ENCODE peak calls at places on chromosome 3, in five cellular contexts. K is upper lobe of right lung, G is tibial artery, P is HCT116, A is IMR-90. S is an unnamed sample.
A peak's percentile ranks its signal among the peaks of the same experiment; 100 is the strongest.

GRCh38 chr3:141482250-141482937 is 4.4 kb upstream of the RASA2 start:
- DNase-seq in K (no peak), G (no peak), P (peak; percentile 15), A (peak; percentile 81), S (no peak)

GRCh38 chr3:168883145-168883544 is 780.4 kb downstream of the MECOM start:
- DNase-seq in K (no peak), G (no peak), P (no peak), A (no peak), S (no peak)

GRCh38 chr3:15551902-15552301 is 30.4 kb upstream of the COLQ start:
- DNase-seq in K (no peak), G (no peak), P (no peak), A (no peak), S (no peak)

GRCh38 chr3:48405343-48405881 is 24.5 kb downstream of the PLXNB1 start:
- DNase-seq in K (no peak), G (no peak), P (no peak), A (no peak), S (no peak)

GRCh38 chr3:188350956-188351355 is 197.0 kb downstream of the LPP start:
- DNase-seq in K (no peak), G (no peak), P (no peak), A (no peak), S (no peak)

GRCh38 chr3:169764164-169764452 is 752 bp downstream of the TERC start:
- DNase-seq in K (no peak), G (no peak), P (no peak), A (peak; percentile 29), S (no peak)

GRCh38 chr3:172373912-172374311 is 74.3 kb downstream of the GHSR start:
- DNase-seq in K (no peak), G (no peak), P (no peak), A (no peak), S (no peak)

GRCh38 chr3:104610730-104611652 is 755.7 kb upstream of the ALCAM start:
- DNase-seq in K (no peak), G (no peak), P (no peak), A (no peak), S (no peak)

GRCh38 chr3:109532257-109533216 is 195.2 kb upstream of the DPPA4 start:
- DNase-seq in K (no peak), G (no peak), P (peak; percentile 72), A (peak; percentile 83), S (no peak)

GRCh38 chr3:71488391-71488809 is 95.1 kb downstream of the FOXP1 start:
- DNase-seq in K (no peak), G (no peak), P (no peak), A (no peak), S (no peak)

GRCh38 chr3:129576514-129577345 is 29.7 kb downstream of the PLXND1 start:
- DNase-seq in K (no peak), G (no peak), P (no peak), A (no peak), S (no peak)

GRCh38 chr3:119195151-119195476 is 21.7 kb downstream of the UPK1B start:
- DNase-seq in K (no peak), G (no peak), P (no peak), A (no peak), S (no peak)

GRCh38 chr3:15637131-15637951 is 35.8 kb downstream of the BTD start:
- DNase-seq in K (no peak), G (no peak), P (no peak), A (no peak), S (no peak)

GRCh38 chr3:139226731-139227130 is 117.1 kb upstream of the MRPS22 start:
- DNase-seq in K (no peak), G (no peak), P (no peak), A (no peak), S (no peak)

GRCh38 chr3:177424541-177424940 is 227.3 kb upstream of the TBL1XR1 start:
- DNase-seq in K (no peak), G (no peak), P (no peak), A (no peak), S (no peak)

GRCh38 chr3:18758047-18758704 is 333.0 kb upstream of the SATB1 start:
- DNase-seq in K (no peak), G (no peak), P (peak; percentile 63), A (no peak), S (no peak)

GRCh38 chr3:137990427-137990826 is 19.5 kb upstream of the CLDN18 start:
- DNase-seq in K (no peak), G (no peak), P (no peak), A (no peak), S (no peak)

GRCh38 chr3:160016972-160017371 is 28.3 kb downstream of the IL12A start:
- DNase-seq in K (no peak), G (no peak), P (no peak), A (peak; percentile 79), S (no peak)

GRCh38 chr3:70224337-70224736 is 88.1 kb downstream of the MDFIC2 start:
- DNase-seq in K (no peak), G (no peak), P (no peak), A (no peak), S (no peak)

GRCh38 chr3:13005301-13005700 is 67.9 kb downstream of the IQSEC1 start:
- DNase-seq in K (no peak), G (no peak), P (no peak), A (no peak), S (no peak)

GRCh38 chr3:123286308-123287023 is 84.7 kb downstream of the SEC22A start:
- DNase-seq in K (no peak), G (peak; percentile 61), P (peak; percentile 31), A (peak; percentile 68), S (peak; percentile 44)

GRCh38 chr3:39207361-39208192 is 15.2 kb upstream of the XIRP1 start:
- DNase-seq in K (no peak), G (no peak), P (no peak), A (no peak), S (no peak)

GRCh38 chr3:170815340-170815739 is 54.7 kb downstream of the RPL22L1 start:
- DNase-seq in K (no peak), G (no peak), P (peak; percentile 29), A (no peak), S (no peak)

GRCh38 chr3:52794612-52795099 is at the start of gene ITIH3:
- DNase-seq in K (no peak), G (peak; percentile 85), P (no peak), A (no peak), S (no peak)

GRCh38 chr3:73592154-73592877 is 32.4 kb downstream of the PDZRN3 start:
- DNase-seq in K (no peak), G (no peak), P (no peak), A (no peak), S (no peak)

GRCh38 chr3:171284308-171285075 is 175.7 kb downstream of the TNIK start:
- DNase-seq in K (no peak), G (peak; percentile 75), P (peak; percentile 51), A (peak; percentile 98), S (no peak)

DNA sequence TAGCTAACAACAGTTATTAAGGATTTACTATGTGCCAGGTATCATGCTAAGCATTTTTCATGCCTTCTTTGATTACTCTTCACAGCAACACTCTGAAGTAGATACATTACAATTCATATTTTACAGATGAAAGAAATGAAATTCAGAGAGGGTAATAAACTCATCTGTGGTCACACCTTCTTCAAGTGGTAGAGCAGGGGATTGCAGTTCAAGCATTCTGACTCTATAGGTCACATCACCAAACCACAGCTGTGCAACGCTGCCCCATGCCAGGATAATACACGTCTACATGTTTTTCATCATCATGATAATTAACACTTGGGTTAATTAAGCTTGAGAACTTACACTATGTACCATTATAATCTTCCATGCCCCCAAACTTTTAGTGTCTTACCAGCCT is 98.5 kb downstream of the LRRC3B start:
- DNase-seq in K (no peak), G (no peak), P (no peak), A (no peak), S (no peak)
- H3K27me3 ChIP-seq in K (no peaks in the 10 kb centered on the region), G (no peaks in the 10 kb centered on the region), P (no peaks in the 10 kb centered on the region), A (no peaks in the 10 kb centered on the region), S (no peaks in the 10 kb centered on the region)

GRCh38 chr3:187026321-187026678 is 96.0 kb downstream of the ST6GAL1 start:
- DNase-seq in K (no peak), G (no peak), P (no peak), A (no peak), S (no peak)
- H3K4me1 ChIP-seq in K (peaks cover 32% of the 10 kb centered on the region), G (peaks cover 8% of the 10 kb centered on the region), P (no peaks in the 10 kb centered on the region), A (no peaks in the 10 kb centered on the region), S (no peaks in the 10 kb centered on the region)

GRCh38 chr3:127822836-127823589 is 698 bp upstream of the MGLL start:
- DNase-seq in K (peak; percentile 86), G (peak; percentile 89), P (no peak), A (peak; percentile 33), S (peak; percentile 77)

GRCh38 chr3:127822166-127822835 is at the start of gene MGLL:
- DNase-seq in K (peak; percentile 78), G (peak; percentile 76), P (no peak), A (peak; percentile 50), S (peak; percentile 55)

GRCh38 chr3:127825764-127826163 is 3.4 kb upstream of the MGLL start:
- DNase-seq in K (no peak), G (no peak), P (no peak), A (no peak), S (no peak)

GRCh38 chr3:127824151-127824825 is 2.0 kb upstream of the MGLL start:
- DNase-seq in K (no peak), G (no peak), P (no peak), A (no peak), S (no peak)

GRCh38 chr3:127823590-127823857 is 1.2 kb upstream of the MGLL start:
- DNase-seq in K (no peak), G (no peak), P (no peak), A (no peak), S (no peak)
- H3K4me3 ChIP-seq in K (peak overlapping the region; percentile 87), G (peak overlapping the region; percentile 98), P (peak overlapping the region; percentile 21), A (peak overlapping the region; percentile 95), S (peak overlapping the region; percentile 91)

GRCh38 chr3:184380627-184381260 is 890 bp downstream of the CHRD start:
- DNase-seq in K (no peak), G (no peak), P (no peak), A (no peak), S (no peak)
- H3K27me3 ChIP-seq in K (peaks cover 25% of the 10 kb centered on the region), G (no peaks in the 10 kb centered on the region), P (no peaks in the 10 kb centered on the region), A (peaks cover 79% of the 10 kb centered on the region), S (no peaks in the 10 kb centered on the region)

DNA sequence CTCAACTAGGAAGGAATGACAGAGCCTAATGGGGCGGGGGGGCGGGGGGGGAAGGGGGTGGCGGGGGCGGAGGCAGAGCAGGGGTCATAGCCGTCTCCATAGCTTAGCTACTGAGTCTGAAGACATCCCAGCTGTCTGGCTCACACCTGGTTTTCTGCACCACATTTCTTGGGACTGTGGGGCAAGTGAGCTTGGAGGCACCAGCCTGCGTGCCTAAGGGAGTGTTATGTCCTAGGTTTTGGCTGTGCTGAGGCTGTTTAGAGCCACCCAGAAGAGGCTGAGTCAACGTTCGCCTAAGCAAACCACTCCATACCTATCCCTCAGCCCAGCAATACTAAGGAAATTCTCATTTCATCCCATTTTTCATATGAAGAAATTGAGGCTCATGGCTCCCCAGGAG is 1.4 kb downstream of the IL17RD start:
- DNase-seq in K (no peak), G (no peak), P (no peak), A (no peak), S (no peak)
- H3K4me1 ChIP-seq in K (peaks cover 28% of the 10 kb centered on the region), G (peaks cover 18% of the 10 kb centered on the region), P (peaks cover 26% of the 10 kb centered on the region), A (peaks cover 4% of the 10 kb centered on the region), S (peaks cover 8% of the 10 kb centered on the region)

DNA sequence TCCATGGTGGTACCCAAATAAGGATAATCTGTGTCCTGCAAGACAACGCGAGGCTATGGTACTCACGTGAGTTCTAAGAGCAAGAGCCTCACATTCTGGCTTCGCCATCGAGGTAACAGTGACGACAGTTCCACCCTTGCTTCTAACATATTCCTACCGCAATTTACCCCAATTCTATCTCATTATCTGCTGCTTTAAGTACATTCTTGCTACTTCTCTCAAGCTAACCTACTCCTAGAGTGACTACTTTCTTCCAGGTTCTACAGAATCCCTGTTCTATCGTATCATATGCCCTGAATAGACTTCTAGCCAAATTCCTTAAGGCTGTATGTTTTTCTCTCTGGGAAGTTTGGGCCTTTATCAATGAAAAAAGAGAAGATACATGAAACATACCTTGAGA is 26.6 kb downstream of the TFRC start:
- DNase-seq in K (no peak), G (no peak), P (no peak), A (no peak), S (no peak)
- H3K4me3 ChIP-seq in K (no peak overlapping the region), G (no peak overlapping the region), P (no peak overlapping the region), A (no peak overlapping the region), S (no peak overlapping the region)